ENCODE peak calls at places on chromosomes 11 and 22, in seven cellular contexts. L is aorta, Z is small intestine, R is testis, D is right atrium auricular region, Q is dorsolateral prefrontal cortex, U is psoas muscle. G is an unnamed sample.

GRCh38 chr11:122033631-122034030 is 82.4 kb downstream of the BLID start:
- DNase-seq in L (no peak), Z (no peak), R (no peak), D (no peak), Q (no peak), U (no peak), G (no peak)

GRCh38 chr22:45552017-45552411 is 49.3 kb downstream of the FBLN1 start:
- DNase-seq in L (no peak), Z (no peak), R (peak), D (no peak), Q (no peak), U (no peak), G (no peak)

GRCh38 chr11:68825603-68826002 is 16.1 kb downstream of the CPT1A start:
- DNase-seq in L (no peak), Z (peak), R (no peak), D (no peak), Q (no peak), U (no peak), G (no peak)

GRCh38 chr11:76744186-76745058 is 38.7 kb upstream of the TSKU start:
- DNase-seq in L (no peak), Z (peak), R (peak), D (no peak), Q (no peak), U (peak), G (no peak)

GRCh38 chr11:95917188-95918036 is 6.5 kb downstream of the MTMR2 start:
- DNase-seq in L (no peak), Z (peak), R (no peak), D (no peak), Q (no peak), U (no peak), G (no peak)

GRCh38 chr11:67099841-67100324 is 19.2 kb upstream of the KDM2A start:
- DNase-seq in L (no peak), Z (no peak), R (no peak), D (no peak), Q (no peak), U (no peak), G (no peak)

GRCh38 chr11:26806209-26806608 is 84.3 kb upstream of the SLC5A12 start:
- DNase-seq in L (no peak), Z (no peak), R (no peak), D (no peak), Q (no peak), U (no peak), G (no peak)

GRCh38 chr11:57727185-57727584 is 14.1 kb upstream of the SELENOH start:
- DNase-seq in L (no peak), Z (no peak), R (no peak), D (no peak), Q (no peak), U (no peak), G (no peak)

GRCh38 chr22:39629851-39630250 is 59.3 kb downstream of the CACNA1I start:
- DNase-seq in L (no peak), Z (no peak), R (no peak), D (no peak), Q (no peak), U (no peak), G (no peak)

GRCh38 chr22:24492391-24492790 is 2.7 kb upstream of the UPB1 start:
- DNase-seq in L (no peak), Z (no peak), R (peak), D (no peak), Q (no peak), U (no peak), G (no peak)

GRCh38 chr11:5689551-5689983 is at the start of gene TRIM22:
- DNase-seq in L (no peak), Z (peak), R (peak), D (no peak), Q (no peak), U (no peak), G (no peak)

GRCh38 chr11:125921042-125921441 is 16.7 kb downstream of the DDX25 start:
- DNase-seq in L (no peak), Z (peak), R (no peak), D (no peak), Q (no peak), U (no peak), G (no peak)

GRCh38 chr22:35231585-35232084 is 25.7 kb upstream of the HMGXB4 start:
- DNase-seq in L (peak), Z (peak), R (peak), D (no peak), Q (peak), U (no peak), G (peak)

GRCh38 chr11:102734650-102735049 is 9.9 kb upstream of the MMP8 start:
- DNase-seq in L (no peak), Z (no peak), R (no peak), D (no peak), Q (no peak), U (no peak), G (no peak)

GRCh38 chr11:129695543-129696308 is 119.9 kb upstream of the TMEM45B start:
- DNase-seq in L (no peak), Z (peak), R (peak), D (no peak), Q (peak), U (peak), G (no peak)

GRCh38 chr11:64381350-64381749 is 22.4 kb downstream of the RPS6KA4 start:
- DNase-seq in L (no peak), Z (no peak), R (no peak), D (no peak), Q (no peak), U (no peak), G (no peak)

GRCh38 chr22:25747245-25747944 is 5.4 kb downstream of the MYO18B start:
- DNase-seq in L (peak), Z (peak), R (no peak), D (peak), Q (no peak), U (peak), G (no peak)

GRCh38 chr22:47205562-47205961 is 443.1 kb downstream of the TBC1D22A start:
- DNase-seq in L (no peak), Z (no peak), R (peak), D (peak), Q (peak), U (peak), G (no peak)

GRCh38 chr22:30575011-30575671 is 676 bp upstream of the GAL3ST1 start:
- DNase-seq in L (peak), Z (no peak), R (peak), D (peak), Q (peak), U (peak), G (no peak)

GRCh38 chr22:43740587-43741270 is 71.4 kb downstream of the EFCAB6 start:
- DNase-seq in L (no peak), Z (no peak), R (peak), D (no peak), Q (no peak), U (no peak), G (no peak)

DNA sequence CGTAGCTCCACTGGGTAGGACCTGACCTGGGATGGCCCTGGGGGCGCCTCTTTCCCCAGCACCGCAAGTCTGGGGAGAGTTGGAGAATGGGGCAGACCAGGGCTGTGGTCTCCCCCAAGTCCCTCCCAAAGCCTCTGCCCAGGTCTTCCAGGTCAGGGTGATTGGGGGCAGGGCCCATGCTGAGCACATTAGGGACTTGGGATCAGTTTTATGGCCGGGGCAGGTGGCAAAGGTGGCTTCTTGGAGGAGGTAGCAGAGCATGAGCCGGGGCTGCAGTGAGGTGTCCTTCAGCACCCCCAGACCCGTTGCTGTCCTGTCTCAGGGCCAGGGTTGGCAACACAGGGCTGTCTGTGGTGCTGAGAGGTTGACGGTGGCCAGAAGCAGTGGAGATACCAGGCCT is 6.0 kb downstream of the RELT start:
- DNase-seq in L (no peak), Z (no peak), R (no peak), D (no peak), Q (no peak), U (no peak), G (no peak)
- H3K27ac ChIP-seq in L (no peak), Z (no peak), R (no peak), D (no peak), Q (peak), U (peak), G (no peak)

GRCh38 chr22:19048531-19048930 is 73.7 kb downstream of the DGCR2 start:
- DNase-seq in L (peak), Z (no peak), R (no peak), D (no peak), Q (no peak), U (no peak), G (no peak)
- H3K27ac ChIP-seq in L (no peak), Z (no peak), R (no peak), D (no peak), Q (no peak), U (no peak), G (no peak)

GRCh38 chr11:61964941-61965282 is 2.5 kb downstream of the FTH1 start:
- DNase-seq in L (no peak), Z (no peak), R (no peak), D (no peak), Q (no peak), U (no peak), G (no peak)
- H3K27ac ChIP-seq in L (no peak), Z (peak), R (peak), D (peak), Q (peak), U (peak), G (no peak)

DNA sequence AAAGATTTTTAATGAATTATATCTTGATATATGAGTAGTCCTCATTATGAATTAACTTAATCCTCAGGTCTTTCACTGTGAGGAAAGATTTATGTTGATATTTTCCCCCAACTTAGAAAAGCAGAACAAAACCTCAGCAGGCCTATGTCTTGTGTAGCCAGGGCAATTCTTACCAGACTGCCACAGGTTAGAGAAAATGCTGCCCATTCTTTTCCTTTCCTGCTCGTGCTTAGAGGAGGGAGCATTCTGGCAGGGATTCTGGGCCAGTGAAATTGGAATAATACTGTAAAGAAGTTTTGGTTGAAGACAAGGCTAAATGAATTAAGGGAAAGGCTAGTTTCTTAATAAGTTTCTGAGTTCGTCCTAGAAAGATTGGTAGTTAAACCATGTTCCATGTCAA is 56.6 kb downstream of the ZNRF3 start:
- DNase-seq in L (no peak), Z (no peak), R (no peak), D (no peak), Q (no peak), U (no peak), G (no peak)
- H3K27ac ChIP-seq in L (peak), Z (no peak), R (no peak), D (no peak), Q (no peak), U (no peak), G (no peak)

DNA sequence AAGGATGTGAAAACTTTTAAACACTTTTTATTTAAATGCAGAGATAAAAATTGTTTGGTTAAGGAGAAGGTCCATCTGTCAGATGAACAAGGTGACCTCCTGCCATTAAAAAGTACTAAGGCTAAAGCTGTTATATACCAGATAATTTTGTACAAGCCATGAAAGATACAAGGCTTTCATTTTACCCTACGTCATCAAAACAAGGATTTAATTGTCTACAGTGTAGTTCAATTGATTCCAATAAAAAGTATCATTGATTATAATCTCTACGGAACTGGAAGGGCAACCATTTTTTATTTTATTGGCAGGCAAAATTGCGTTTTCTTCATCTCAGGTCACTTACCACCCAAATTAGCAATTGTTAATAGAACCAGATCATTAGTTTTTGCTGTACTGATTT is 564.8 kb downstream of the JRKL start:
- DNase-seq in L (no peak), Z (no peak), R (no peak), D (no peak), Q (no peak), U (no peak), G (no peak)
- H3K27ac ChIP-seq in L (no peak), Z (no peak), R (no peak), D (no peak), Q (no peak), U (no peak), G (no peak)

G was measured in SK-N-MC.